ENCODE peak calls at places on chromosomes 4 and X, in eight cellular contexts. R, U, G, Z, F, I, E and P are unnamed samples.

GRCh38 chrX:110614596-110614995 is 181.0 kb downstream of the CHRDL1 start:
- DNase-seq in R (no peak), U (no peak), G (no peak), Z (no peak), F (no peak), I (no peak), E (no peak), P (no peak)

GRCh38 chr4:115234405-115235093 is 121.1 kb upstream of the NDST4 start:
- DNase-seq in R (no peak), U (peak), G (peak), Z (no peak), F (no peak), I (no peak), E (peak), P (peak)

GRCh38 chrX:119602701-119603255 is 3.4 kb downstream of the NKRF start:
- DNase-seq in R (no peak), U (no peak), G (no peak), Z (no peak), F (no peak), I (no peak), E (peak), P (no peak)

GRCh38 chr4:156293657-156294297 is 340.1 kb upstream of the CTSO start:
- DNase-seq in R (no peak), U (no peak), G (no peak), Z (no peak), F (no peak), I (no peak), E (peak), P (no peak)

GRCh38 chr4:115222061-115222460 is 108.6 kb upstream of the NDST4 start:
- DNase-seq in R (no peak), U (no peak), G (no peak), Z (no peak), F (no peak), I (no peak), E (no peak), P (no peak)

GRCh38 chrX:64204701-64205440 is 637 bp downstream of the AMER1 start:
- DNase-seq in R (peak), U (peak), G (peak), Z (no peak), F (no peak), I (peak), E (peak), P (peak)

GRCh38 chrX:25020391-25021131 is 4.8 kb upstream of the ARX start:
- DNase-seq in R (peak), U (peak), G (peak), Z (no peak), F (no peak), I (peak), E (no peak), P (peak)

GRCh38 chr4:95255396-95256107 is 293.2 kb downstream of the UNC5C start:
- DNase-seq in R (no peak), U (no peak), G (no peak), Z (no peak), F (no peak), I (no peak), E (peak), P (no peak)

GRCh38 chr4:90030202-90030601 is 97.0 kb upstream of the CCSER1 start:
- DNase-seq in R (no peak), U (no peak), G (no peak), Z (no peak), F (no peak), I (no peak), E (no peak), P (no peak)

GRCh38 chr4:47639531-47639930 is 154.5 kb downstream of the ATP10D start:
- DNase-seq in R (no peak), U (no peak), G (no peak), Z (no peak), F (no peak), I (no peak), E (peak), P (no peak)

GRCh38 chr4:19532120-19532848 is 719.4 kb upstream of the SLIT2 start:
- DNase-seq in R (no peak), U (no peak), G (no peak), Z (no peak), F (no peak), I (no peak), E (no peak), P (no peak)

GRCh38 chr4:148109216-148109615 is 333.0 kb downstream of the NR3C2 start:
- DNase-seq in R (no peak), U (no peak), G (no peak), Z (no peak), F (no peak), I (no peak), E (no peak), P (no peak)

GRCh38 chr4:151604238-151604637 is 156.6 kb downstream of the GATB start:
- DNase-seq in R (no peak), U (peak), G (no peak), Z (no peak), F (no peak), I (no peak), E (peak), P (no peak)

GRCh38 chr4:182967403-182967802 is 50.2 kb upstream of the DCTD start:
- DNase-seq in R (no peak), U (no peak), G (no peak), Z (no peak), F (no peak), I (no peak), E (no peak), P (no peak)
- TF ChIP-seq CTCF in R (no peak), U (no peak), G (no peak), Z (no peak), F (no peak), I (no peak), E (no peak), P (no peak)

GRCh38 chr4:1277667-1278335 is 11.9 kb upstream of the MAEA start:
- DNase-seq in R (no peak), U (no peak), G (no peak), Z (no peak), F (no peak), I (no peak), E (no peak), P (no peak)
- TF ChIP-seq CTCF in R (no peak), U (peak), G (peak), Z (no peak), F (no peak), I (no peak), E (no peak), P (no peak)

DNA sequence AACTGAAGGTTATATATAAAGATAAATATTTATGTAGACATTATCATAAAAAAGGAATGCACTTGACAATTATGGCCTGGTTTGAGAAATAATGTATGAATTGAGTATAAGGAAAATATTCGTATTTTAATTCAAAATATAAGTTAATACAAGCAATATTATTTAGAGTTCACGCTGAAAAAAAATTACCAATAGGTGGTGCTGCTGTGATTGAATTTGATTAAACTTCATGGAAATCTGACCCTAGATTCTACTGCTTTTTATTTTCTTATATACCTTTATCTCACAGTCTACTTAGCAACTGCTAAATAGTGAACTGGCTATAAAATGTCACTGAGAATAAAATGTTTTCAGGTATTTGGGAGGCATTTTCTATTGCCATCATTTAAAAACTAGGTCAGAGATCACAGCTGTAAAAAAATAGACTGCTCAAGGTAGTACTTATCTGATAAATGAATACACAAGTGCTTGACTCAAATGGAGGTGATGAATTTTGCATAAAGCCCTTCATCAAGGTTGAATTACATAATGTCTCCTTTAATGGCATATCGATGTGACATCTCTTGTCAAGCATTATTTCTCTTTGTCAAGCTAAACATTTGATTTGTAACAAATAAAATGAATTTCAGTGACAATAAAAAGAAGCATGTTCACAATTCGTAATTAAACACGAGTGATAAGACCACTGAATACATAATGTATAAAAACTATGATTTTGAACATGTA is 1638.8 kb upstream of the PCDH7 start:
- DNase-seq in R (no peak), U (no peak), G (no peak), Z (no peak), F (no peak), I (no peak), E (peak), P (no peak)
- TF ChIP-seq CTCF in R (no peak), U (peak), G (peak), Z (no peak), F (no peak), I (no peak), E (no peak), P (no peak)

GRCh38 chr4:1842339-1842895 is 13.5 kb downstream of the LETM1 start:
- DNase-seq in R (no peak), U (no peak), G (no peak), Z (no peak), F (no peak), I (peak), E (no peak), P (no peak)
- TF ChIP-seq CTCF in R (no peak), U (peak), G (no peak), Z (no peak), F (no peak), I (no peak), E (no peak), P (no peak)

GRCh38 chrX:85590638-85591037 is 211.2 kb upstream of the POF1B start:
- DNase-seq in R (no peak), U (no peak), G (no peak), Z (no peak), F (no peak), I (no peak), E (peak), P (no peak)
- TF ChIP-seq CTCF in R (no peak), U (no peak), G (no peak), Z (no peak), F (no peak), I (no peak), E (no peak), P (no peak)